ENCODE peak calls at places on chromosome 6, in ten cellular contexts. One of them, this sample, is unnamed. For H3K9me3 and H3K27me3, the result is how much of the 10 kb centered on the place peaks cover.

GRCh38 chr6:108778421-108779186 is 69.6 kb upstream of the ARMC2 start:
- DNase-seq in colonic mucosa: no peak
- DNase-seq in ovary: no peak
- DNase-seq in H9: no peak
- DNase-seq in CD8-positive, alpha-beta T cell: no peak
- DNase-seq in body of pancreas: no peak
- DNase-seq in hepatocyte: no peak
- DNase-seq in mammary epithelial cell: no peak
- DNase-seq in WERI-Rb-1: no peak
- DNase-seq in prostate gland: no peak
- DNase-seq in this sample: no peak

GRCh38 chr6:46606318-46606717 is 46.3 kb downstream of the CYP39A1 start:
- DNase-seq in colonic mucosa: no peak
- DNase-seq in ovary: no peak
- DNase-seq in H9: no peak
- DNase-seq in CD8-positive, alpha-beta T cell: no peak
- DNase-seq in body of pancreas: no peak
- DNase-seq in hepatocyte: no peak
- DNase-seq in mammary epithelial cell: no peak
- DNase-seq in WERI-Rb-1: no peak
- DNase-seq in prostate gland: no peak
- DNase-seq in this sample: no peak

GRCh38 chr6:3876866-3877265 is 27.7 kb downstream of the FAM50B start:
- DNase-seq in colonic mucosa: no peak
- DNase-seq in ovary: no peak
- DNase-seq in H9: no peak
- DNase-seq in CD8-positive, alpha-beta T cell: no peak
- DNase-seq in body of pancreas: no peak
- DNase-seq in hepatocyte: no peak
- DNase-seq in mammary epithelial cell: no peak
- DNase-seq in WERI-Rb-1: no peak
- DNase-seq in prostate gland: no peak
- DNase-seq in this sample: no peak

GRCh38 chr6:52547647-52548352 is 29.1 kb downstream of the TRAM2 start:
- DNase-seq in colonic mucosa: peak
- DNase-seq in ovary: no peak
- DNase-seq in H9: no peak
- DNase-seq in CD8-positive, alpha-beta T cell: no peak
- DNase-seq in body of pancreas: no peak
- DNase-seq in hepatocyte: peak
- DNase-seq in mammary epithelial cell: no peak
- DNase-seq in WERI-Rb-1: no peak
- DNase-seq in prostate gland: no peak
- DNase-seq in this sample: no peak

GRCh38 chr6:144216668-144217218 is 66.4 kb downstream of the STX11 start:
- DNase-seq in colonic mucosa: no peak
- DNase-seq in ovary: no peak
- DNase-seq in H9: no peak
- DNase-seq in CD8-positive, alpha-beta T cell: no peak
- DNase-seq in body of pancreas: no peak
- DNase-seq in hepatocyte: no peak
- DNase-seq in mammary epithelial cell: no peak
- DNase-seq in WERI-Rb-1: no peak
- DNase-seq in prostate gland: no peak
- DNase-seq in this sample: no peak

GRCh38 chr6:107670792-107671199 is 153.3 kb downstream of the SCML4 start:
- DNase-seq in colonic mucosa: peak
- DNase-seq in ovary: peak
- DNase-seq in H9: no peak
- DNase-seq in CD8-positive, alpha-beta T cell: no peak
- DNase-seq in body of pancreas: peak
- DNase-seq in hepatocyte: peak
- DNase-seq in mammary epithelial cell: peak
- DNase-seq in WERI-Rb-1: no peak
- DNase-seq in prostate gland: no peak
- DNase-seq in this sample: no peak

GRCh38 chr6:35318200-35318844 is 20.7 kb downstream of the DEF6 start:
- DNase-seq in colonic mucosa: peak
- DNase-seq in ovary: peak
- DNase-seq in H9: peak
- DNase-seq in CD8-positive, alpha-beta T cell: no peak
- DNase-seq in body of pancreas: peak
- DNase-seq in hepatocyte: peak
- DNase-seq in mammary epithelial cell: no peak
- DNase-seq in WERI-Rb-1: peak
- DNase-seq in prostate gland: peak
- DNase-seq in this sample: no peak

GRCh38 chr6:111210074-111210729 is 122.9 kb downstream of the SLC16A10 start:
- DNase-seq in colonic mucosa: no peak
- DNase-seq in ovary: no peak
- DNase-seq in H9: peak
- DNase-seq in CD8-positive, alpha-beta T cell: no peak
- DNase-seq in body of pancreas: peak
- DNase-seq in hepatocyte: peak
- DNase-seq in mammary epithelial cell: peak
- DNase-seq in WERI-Rb-1: peak
- DNase-seq in prostate gland: peak
- DNase-seq in this sample: no peak

GRCh38 chr6:2351807-2352431 is 106.5 kb upstream of the GMDS start:
- DNase-seq in colonic mucosa: no peak
- DNase-seq in ovary: no peak
- DNase-seq in H9: no peak
- DNase-seq in CD8-positive, alpha-beta T cell: no peak
- DNase-seq in body of pancreas: no peak
- DNase-seq in hepatocyte: no peak
- DNase-seq in mammary epithelial cell: no peak
- DNase-seq in WERI-Rb-1: no peak
- DNase-seq in prostate gland: no peak
- DNase-seq in this sample: no peak

GRCh38 chr6:113457156-113457555 is 400.0 kb upstream of the MARCKS start:
- DNase-seq in colonic mucosa: no peak
- DNase-seq in ovary: peak
- DNase-seq in H9: no peak
- DNase-seq in CD8-positive, alpha-beta T cell: no peak
- DNase-seq in body of pancreas: peak
- DNase-seq in hepatocyte: peak
- DNase-seq in mammary epithelial cell: no peak
- DNase-seq in WERI-Rb-1: no peak
- DNase-seq in prostate gland: no peak
- DNase-seq in this sample: no peak

GRCh38 chr6:109082178-109082577 is 12.5 kb downstream of the SESN1 start:
- DNase-seq in colonic mucosa: no peak
- DNase-seq in ovary: no peak
- DNase-seq in H9: no peak
- DNase-seq in CD8-positive, alpha-beta T cell: no peak
- DNase-seq in body of pancreas: no peak
- DNase-seq in hepatocyte: no peak
- DNase-seq in mammary epithelial cell: peak
- DNase-seq in WERI-Rb-1: no peak
- DNase-seq in prostate gland: no peak
- DNase-seq in this sample: no peak

GRCh38 chr6:121810346-121811032 is 375.0 kb downstream of the GJA1 start:
- DNase-seq in colonic mucosa: no peak
- DNase-seq in ovary: no peak
- DNase-seq in H9: no peak
- DNase-seq in CD8-positive, alpha-beta T cell: no peak
- DNase-seq in body of pancreas: no peak
- DNase-seq in hepatocyte: no peak
- DNase-seq in mammary epithelial cell: no peak
- DNase-seq in WERI-Rb-1: no peak
- DNase-seq in prostate gland: no peak
- DNase-seq in this sample: no peak

GRCh38 chr6:20424679-20425078 is 23.0 kb downstream of the E2F3 start:
- DNase-seq in colonic mucosa: peak
- DNase-seq in ovary: no peak
- DNase-seq in H9: no peak
- DNase-seq in CD8-positive, alpha-beta T cell: no peak
- DNase-seq in body of pancreas: peak
- DNase-seq in hepatocyte: peak
- DNase-seq in mammary epithelial cell: no peak
- DNase-seq in WERI-Rb-1: no peak
- DNase-seq in prostate gland: no peak
- DNase-seq in this sample: no peak
- H3K9me3 ChIP-seq in colonic mucosa: under half
- H3K9me3 ChIP-seq in ovary: under half
- H3K9me3 ChIP-seq in H9: under half
- H3K9me3 ChIP-seq in CD8-positive, alpha-beta T cell: under half
- H3K9me3 ChIP-seq in body of pancreas: under half
- H3K9me3 ChIP-seq in hepatocyte: under half
- H3K9me3 ChIP-seq in mammary epithelial cell: under half
- H3K9me3 ChIP-seq in WERI-Rb-1: under half
- H3K9me3 ChIP-seq in prostate gland: under half
- H3K9me3 ChIP-seq in this sample: under half

GRCh38 chr6:150604467-150604866 is 4.8 kb downstream of the PLEKHG1 start:
- DNase-seq in colonic mucosa: no peak
- DNase-seq in ovary: no peak
- DNase-seq in H9: no peak
- DNase-seq in CD8-positive, alpha-beta T cell: no peak
- DNase-seq in body of pancreas: no peak
- DNase-seq in hepatocyte: no peak
- DNase-seq in mammary epithelial cell: no peak
- DNase-seq in WERI-Rb-1: no peak
- DNase-seq in prostate gland: no peak
- DNase-seq in this sample: no peak
- H3K27me3 ChIP-seq in colonic mucosa: under half
- H3K27me3 ChIP-seq in ovary: under half
- H3K27me3 ChIP-seq in H9: under half
- H3K27me3 ChIP-seq in CD8-positive, alpha-beta T cell: under half
- H3K27me3 ChIP-seq in body of pancreas: under half
- H3K27me3 ChIP-seq in hepatocyte: under half
- H3K27me3 ChIP-seq in mammary epithelial cell: under half
- H3K27me3 ChIP-seq in WERI-Rb-1: under half
- H3K27me3 ChIP-seq in prostate gland: under half
- H3K27me3 ChIP-seq in this sample: under half

DNA sequence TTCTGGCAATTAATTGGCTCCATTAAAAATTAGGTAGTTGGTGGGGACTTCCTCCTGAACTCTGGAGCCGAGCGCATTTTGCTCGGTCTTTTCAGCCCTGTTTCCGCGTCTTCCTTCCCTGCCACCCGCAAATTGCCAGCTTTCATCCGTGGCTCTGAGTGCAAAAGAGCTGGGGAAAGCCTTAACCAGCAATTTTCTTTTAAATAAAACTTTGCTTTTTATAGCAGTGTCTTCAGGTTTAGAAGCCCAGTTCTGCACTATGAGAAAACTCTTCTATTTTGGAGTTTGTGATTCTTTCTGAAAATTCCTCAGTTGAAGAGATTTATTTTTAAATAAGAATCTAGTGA is 671 bp downstream of the KCTD20 start:
- DNase-seq in colonic mucosa: no peak
- DNase-seq in ovary: no peak
- DNase-seq in H9: no peak
- DNase-seq in CD8-positive, alpha-beta T cell: peak
- DNase-seq in body of pancreas: no peak
- DNase-seq in hepatocyte: no peak
- DNase-seq in mammary epithelial cell: no peak
- DNase-seq in WERI-Rb-1: no peak
- DNase-seq in prostate gland: no peak
- DNase-seq in this sample: no peak
- TF ChIP-seq CTCF in colonic mucosa: no peak
- TF ChIP-seq CTCF in ovary: no peak
- TF ChIP-seq CTCF in H9: no peak
- TF ChIP-seq CTCF in CD8-positive, alpha-beta T cell: no peak
- TF ChIP-seq CTCF in body of pancreas: no peak
- TF ChIP-seq CTCF in hepatocyte: no peak
- TF ChIP-seq CTCF in mammary epithelial cell: no peak
- TF ChIP-seq CTCF in WERI-Rb-1: no peak
- TF ChIP-seq CTCF in prostate gland: no peak
- TF ChIP-seq CTCF in this sample: no peak

GRCh38 chr6:71888720-71889340 is 2.5 kb downstream of the RIMS1 start:
- DNase-seq in colonic mucosa: no peak
- DNase-seq in ovary: no peak
- DNase-seq in H9: no peak
- DNase-seq in CD8-positive, alpha-beta T cell: no peak
- DNase-seq in body of pancreas: no peak
- DNase-seq in hepatocyte: no peak
- DNase-seq in mammary epithelial cell: no peak
- DNase-seq in WERI-Rb-1: peak
- DNase-seq in prostate gland: no peak
- DNase-seq in this sample: no peak
- H3K9me3 ChIP-seq in colonic mucosa: under half
- H3K9me3 ChIP-seq in ovary: under half
- H3K9me3 ChIP-seq in H9: under half
- H3K9me3 ChIP-seq in CD8-positive, alpha-beta T cell: under half
- H3K9me3 ChIP-seq in body of pancreas: under half
- H3K9me3 ChIP-seq in hepatocyte: under half
- H3K9me3 ChIP-seq in mammary epithelial cell: under half
- H3K9me3 ChIP-seq in WERI-Rb-1: under half
- H3K9me3 ChIP-seq in prostate gland: under half
- H3K9me3 ChIP-seq in this sample: under half

GRCh38 chr6:105994522-105995402 is 91.4 kb upstream of the PRDM1 start:
- DNase-seq in colonic mucosa: peak
- DNase-seq in ovary: peak
- DNase-seq in H9: peak
- DNase-seq in CD8-positive, alpha-beta T cell: no peak
- DNase-seq in body of pancreas: peak
- DNase-seq in hepatocyte: peak
- DNase-seq in mammary epithelial cell: peak
- DNase-seq in WERI-Rb-1: peak
- DNase-seq in prostate gland: peak
- DNase-seq in this sample: peak
- H3K27me3 ChIP-seq in colonic mucosa: under half
- H3K27me3 ChIP-seq in ovary: under half
- H3K27me3 ChIP-seq in H9: half or more
- H3K27me3 ChIP-seq in CD8-positive, alpha-beta T cell: under half
- H3K27me3 ChIP-seq in body of pancreas: under half
- H3K27me3 ChIP-seq in hepatocyte: half or more
- H3K27me3 ChIP-seq in mammary epithelial cell: under half
- H3K27me3 ChIP-seq in WERI-Rb-1: under half
- H3K27me3 ChIP-seq in prostate gland: under half
- H3K27me3 ChIP-seq in this sample: half or more

GRCh38 chr6:24274441-24275083 is 83.3 kb downstream of the DCDC2 start:
- DNase-seq in colonic mucosa: no peak
- DNase-seq in ovary: no peak
- DNase-seq in H9: no peak
- DNase-seq in CD8-positive, alpha-beta T cell: no peak
- DNase-seq in body of pancreas: no peak
- DNase-seq in hepatocyte: peak
- DNase-seq in mammary epithelial cell: peak
- DNase-seq in WERI-Rb-1: no peak
- DNase-seq in prostate gland: no peak
- DNase-seq in this sample: no peak
- TF ChIP-seq CTCF in colonic mucosa: peak
- TF ChIP-seq CTCF in ovary: no peak
- TF ChIP-seq CTCF in H9: peak
- TF ChIP-seq CTCF in CD8-positive, alpha-beta T cell: peak
- TF ChIP-seq CTCF in body of pancreas: peak
- TF ChIP-seq CTCF in hepatocyte: peak
- TF ChIP-seq CTCF in mammary epithelial cell: peak
- TF ChIP-seq CTCF in WERI-Rb-1: peak
- TF ChIP-seq CTCF in prostate gland: peak
- TF ChIP-seq CTCF in this sample: peak

DNA sequence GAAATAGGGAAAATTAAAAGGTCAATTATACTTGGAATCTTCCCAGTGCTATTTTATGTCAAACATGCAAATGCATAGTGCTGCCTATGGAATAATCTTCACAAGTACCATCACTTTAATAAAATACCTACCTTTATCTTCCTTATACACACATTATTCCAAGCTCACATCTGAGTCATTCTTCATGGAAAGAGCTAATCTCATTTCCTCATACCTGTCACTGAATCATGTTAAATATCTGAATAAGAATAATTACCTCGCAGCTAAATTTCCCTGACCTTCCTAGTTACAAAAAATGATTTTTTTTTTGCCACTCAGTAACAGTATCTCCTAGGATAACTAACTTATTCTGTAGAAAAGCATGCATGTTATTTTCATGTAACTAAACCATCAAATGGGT is 661.4 kb upstream of the HS3ST5 start:
- DNase-seq in colonic mucosa: no peak
- DNase-seq in ovary: no peak
- DNase-seq in H9: no peak
- DNase-seq in CD8-positive, alpha-beta T cell: no peak
- DNase-seq in body of pancreas: no peak
- DNase-seq in hepatocyte: no peak
- DNase-seq in mammary epithelial cell: no peak
- DNase-seq in WERI-Rb-1: no peak
- DNase-seq in prostate gland: no peak
- DNase-seq in this sample: no peak
- H3K9me3 ChIP-seq in colonic mucosa: under half
- H3K9me3 ChIP-seq in ovary: under half
- H3K9me3 ChIP-seq in H9: under half
- H3K9me3 ChIP-seq in CD8-positive, alpha-beta T cell: under half
- H3K9me3 ChIP-seq in body of pancreas: under half
- H3K9me3 ChIP-seq in hepatocyte: under half
- H3K9me3 ChIP-seq in mammary epithelial cell: under half
- H3K9me3 ChIP-seq in WERI-Rb-1: under half
- H3K9me3 ChIP-seq in prostate gland: under half
- H3K9me3 ChIP-seq in this sample: under half